ENCODE peak calls at places on chromosomes 4 and X, in four cellular contexts. One of them, this sample, is unnamed.
A peak's percentile ranks its signal among the peaks of the same experiment; 100 is the strongest.

GRCh38 chr4:137599766-137600165 is 67.5 kb upstream of the PCDH18 start:
- DNase-seq in IMR-90: no peak
- DNase-seq in ascending aorta: no peak
- DNase-seq in lower lobe of right lung: no peak
- DNase-seq in this sample: no peak

GRCh38 chr4:73662709-73663546 is 42.7 kb upstream of the RASSF6 start:
- DNase-seq in IMR-90: peak; percentile 77
- DNase-seq in ascending aorta: no peak
- DNase-seq in lower lobe of right lung: no peak
- DNase-seq in this sample: no peak

GRCh38 chrX:29813174-29813573 is 402.2 kb upstream of the MAGEB2 start:
- DNase-seq in IMR-90: no peak
- DNase-seq in ascending aorta: no peak
- DNase-seq in lower lobe of right lung: no peak
- DNase-seq in this sample: no peak

GRCh38 chr4:86939737-86940141 is 4.9 kb downstream of the AFF1 start:
- DNase-seq in IMR-90: no peak
- DNase-seq in ascending aorta: no peak
- DNase-seq in lower lobe of right lung: no peak
- DNase-seq in this sample: no peak

GRCh38 chr4:81828991-81829390 is 357.3 kb upstream of the RASGEF1B start:
- DNase-seq in IMR-90: no peak
- DNase-seq in ascending aorta: no peak
- DNase-seq in lower lobe of right lung: no peak
- DNase-seq in this sample: no peak

GRCh38 chr4:88697588-88698329 is at the start of gene NAP1L5:
- DNase-seq in IMR-90: peak; percentile 85
- DNase-seq in ascending aorta: no peak
- DNase-seq in lower lobe of right lung: peak; percentile 75
- DNase-seq in this sample: no peak

GRCh38 chr4:81378398-81378797 is 93.3 kb downstream of the RASGEF1B start:
- DNase-seq in IMR-90: no peak
- DNase-seq in ascending aorta: no peak
- DNase-seq in lower lobe of right lung: no peak
- DNase-seq in this sample: no peak

GRCh38 chr4:133450813-133451212 is 301.7 kb downstream of the PCDH10 start:
- DNase-seq in IMR-90: no peak
- DNase-seq in ascending aorta: no peak
- DNase-seq in lower lobe of right lung: no peak
- DNase-seq in this sample: no peak

GRCh38 chr4:136690363-136690762 is 841.9 kb downstream of the PCDH18 start:
- DNase-seq in IMR-90: peak; percentile 32
- DNase-seq in ascending aorta: no peak
- DNase-seq in lower lobe of right lung: no peak
- DNase-seq in this sample: no peak

GRCh38 chr4:180810581-180810980 is 1432.6 kb upstream of the TENM3 start:
- DNase-seq in IMR-90: no peak
- DNase-seq in ascending aorta: no peak
- DNase-seq in lower lobe of right lung: no peak
- DNase-seq in this sample: no peak

GRCh38 chrX:18607966-18608365 is 63.9 kb downstream of the RS1 start:
- DNase-seq in IMR-90: peak; percentile 20
- DNase-seq in ascending aorta: no peak
- DNase-seq in lower lobe of right lung: no peak
- DNase-seq in this sample: no peak

GRCh38 chr4:168811207-168811606 is 198.8 kb downstream of the CBR4 start:
- DNase-seq in IMR-90: no peak
- DNase-seq in ascending aorta: no peak
- DNase-seq in lower lobe of right lung: no peak
- DNase-seq in this sample: no peak

GRCh38 chr4:104044369-104044768 is 324.6 kb upstream of the TACR3 start:
- DNase-seq in IMR-90: no peak
- DNase-seq in ascending aorta: no peak
- DNase-seq in lower lobe of right lung: no peak
- DNase-seq in this sample: no peak

GRCh38 chr4:8585186-8585585 is 5.0 kb downstream of the GPR78 start:
- DNase-seq in IMR-90: no peak
- DNase-seq in ascending aorta: no peak
- DNase-seq in lower lobe of right lung: no peak
- DNase-seq in this sample: peak; percentile 39

GRCh38 chr4:177005801-177006230 is 213.1 kb upstream of the VEGFC start:
- DNase-seq in IMR-90: peak; percentile 84
- DNase-seq in ascending aorta: no peak
- DNase-seq in lower lobe of right lung: no peak
- DNase-seq in this sample: no peak

GRCh38 chr4:143286733-143287570 is 49.7 kb upstream of the GAB1 start:
- DNase-seq in IMR-90: peak; percentile 75
- DNase-seq in ascending aorta: no peak
- DNase-seq in lower lobe of right lung: no peak
- DNase-seq in this sample: no peak

GRCh38 chr4:143291334-143291733 is 45.3 kb upstream of the GAB1 start:
- DNase-seq in IMR-90: no peak
- DNase-seq in ascending aorta: no peak
- DNase-seq in lower lobe of right lung: no peak
- DNase-seq in this sample: no peak

GRCh38 chr4:143289370-143289769 is 47.3 kb upstream of the GAB1 start:
- DNase-seq in IMR-90: no peak
- DNase-seq in ascending aorta: no peak
- DNase-seq in lower lobe of right lung: no peak
- DNase-seq in this sample: no peak

GRCh38 chr4:143286058-143286457 is 50.6 kb upstream of the GAB1 start:
- DNase-seq in IMR-90: no peak
- DNase-seq in ascending aorta: no peak
- DNase-seq in lower lobe of right lung: no peak
- DNase-seq in this sample: no peak

DNA sequence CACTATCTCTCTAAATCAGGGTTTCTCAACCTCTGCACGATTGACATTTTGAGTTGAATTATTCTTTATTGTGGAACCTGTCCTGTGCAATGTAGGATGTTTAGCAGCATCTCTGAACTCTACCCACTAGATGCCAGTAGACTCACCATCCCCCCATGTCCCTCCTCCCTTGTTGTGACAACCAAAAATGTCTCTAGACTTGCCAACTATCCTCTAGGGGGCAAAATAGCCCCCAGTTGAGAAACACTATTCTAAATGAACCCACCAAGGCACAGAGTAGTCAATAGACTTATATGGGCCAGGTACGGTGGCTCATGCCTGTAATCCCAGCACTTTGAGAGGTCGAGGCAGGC is 49.1 kb upstream of the GAB1 start:
- DNase-seq in IMR-90: no peak
- DNase-seq in ascending aorta: no peak
- DNase-seq in lower lobe of right lung: no peak
- DNase-seq in this sample: peak; percentile 3
- TF ChIP-seq CTCF in IMR-90: no peak
- TF ChIP-seq CTCF in ascending aorta: no peak
- TF ChIP-seq CTCF in lower lobe of right lung: no peak
- TF ChIP-seq CTCF in this sample: no peak

DNA sequence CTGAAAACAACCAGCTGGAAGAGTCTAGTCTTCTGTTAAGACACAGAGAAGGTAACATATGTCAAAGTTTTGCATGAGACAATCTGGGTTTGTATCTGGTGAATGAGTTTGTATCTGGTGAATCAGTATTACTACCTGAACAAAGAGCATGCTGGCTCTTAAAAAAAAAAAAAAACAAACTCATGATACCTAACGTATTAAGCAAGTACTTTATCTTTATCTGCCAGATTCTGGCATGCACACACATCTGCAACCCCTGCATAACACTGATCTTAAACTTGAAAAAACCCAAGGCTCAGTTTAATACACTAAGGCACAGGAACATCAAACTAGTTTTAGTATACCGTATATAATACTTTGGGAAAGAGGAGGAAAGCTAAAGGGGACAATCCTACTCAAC is 5.8 kb downstream of the YTHDC1 start:
- DNase-seq in IMR-90: no peak
- DNase-seq in ascending aorta: no peak
- DNase-seq in lower lobe of right lung: no peak
- DNase-seq in this sample: no peak
- H3K4me1 ChIP-seq in IMR-90: peaks cover 7% of the 10 kb centered on the region
- H3K4me1 ChIP-seq in ascending aorta: no peaks in the 10 kb centered on the region
- H3K4me1 ChIP-seq in lower lobe of right lung: peaks cover 91% of the 10 kb centered on the region
- H3K4me1 ChIP-seq in this sample: peaks cover 38% of the 10 kb centered on the region

GRCh38 chrX:70398899-70399298 is 24.2 kb upstream of the GDPD2 start:
- DNase-seq in IMR-90: peak; percentile 16
- DNase-seq in ascending aorta: no peak
- DNase-seq in lower lobe of right lung: no peak
- DNase-seq in this sample: no peak

GRCh38 chrX:70402721-70403120 is 20.4 kb upstream of the GDPD2 start:
- DNase-seq in IMR-90: no peak
- DNase-seq in ascending aorta: no peak
- DNase-seq in lower lobe of right lung: no peak
- DNase-seq in this sample: no peak
- H3K36me3 ChIP-seq in IMR-90: no peaks in the 10 kb centered on the region
- H3K36me3 ChIP-seq in ascending aorta: no peaks in the 10 kb centered on the region
- H3K36me3 ChIP-seq in lower lobe of right lung: no peaks in the 10 kb centered on the region
- H3K36me3 ChIP-seq in this sample: no peaks in the 10 kb centered on the region

DNA sequence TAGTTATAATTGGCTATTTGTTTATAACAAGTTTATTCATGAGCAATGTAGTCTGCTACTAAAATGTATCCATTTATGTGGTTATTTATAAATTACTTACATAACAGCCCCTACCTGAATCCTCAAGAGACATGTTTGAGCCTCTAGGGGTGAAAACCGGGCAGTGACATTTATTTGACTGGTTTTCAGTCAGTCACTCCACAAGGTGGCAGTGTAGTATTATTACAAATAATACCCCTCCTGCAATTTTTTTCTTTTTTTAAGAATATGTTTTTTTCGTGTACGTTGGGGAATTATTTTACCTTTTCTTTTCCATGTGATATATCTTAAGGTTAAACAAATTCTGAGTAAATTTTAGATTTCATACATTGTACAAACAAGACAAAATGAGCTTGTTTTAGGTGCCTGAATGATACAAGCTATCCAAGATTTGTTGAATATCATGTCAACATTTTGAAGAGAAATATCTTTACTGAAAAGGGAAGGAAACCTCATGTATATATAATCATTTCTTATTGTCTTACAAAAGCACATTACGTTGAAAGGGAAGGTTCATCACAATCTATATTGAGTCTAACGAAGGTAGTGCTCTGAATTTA is 598.7 kb upstream of the TECRL start:
- DNase-seq in IMR-90: no peak
- DNase-seq in ascending aorta: no peak
- DNase-seq in lower lobe of right lung: no peak
- DNase-seq in this sample: peak; percentile 37
- TF ChIP-seq CTCF in IMR-90: peak; percentile 41
- TF ChIP-seq CTCF in ascending aorta: no peak
- TF ChIP-seq CTCF in lower lobe of right lung: peak; percentile 51
- TF ChIP-seq CTCF in this sample: peak; percentile 43

This sample was measured in Caco-2.